ENCODE peak calls at places on chromosomes 11 and 22, in six cellular contexts. R is pancreas, K is neural progenitor cell, Q is fibroblast of lung, Y is IMR-90, D is ovary. I is an unnamed sample.

GRCh38 chr22:38220653-38221386 is 19.0 kb downstream of the MAFF start:
- DNase-seq in R (no peak), D (no peak), K (no peak), Q (no peak), Y (no peak), I (no peak)

GRCh38 chr11:8948901-8949300 is 6.1 kb upstream of the ASCL3 start:
- DNase-seq in R (no peak), K (peak; percentile 36), Q (no peak), Y (no peak), D (no peak), I (no peak)

GRCh38 chr11:129090056-129090455 is 102.1 kb downstream of the ARHGAP32 start:
- DNase-seq in Y (peak; percentile 56), Q (peak; percentile 80), R (no peak), D (no peak), K (no peak), I (no peak)

GRCh38 chr22:18104566-18104965 is 6.0 kb upstream of the TUBA8 start:
- DNase-seq in D (no peak), Y (peak; percentile 26), K (no peak), Q (peak; percentile 26), R (no peak), I (no peak)

GRCh38 chr11:128684582-128685382 is 9.1 kb upstream of the FLI1 start:
- DNase-seq in R (no peak), K (peak; percentile 50), D (no peak), Y (no peak), Q (no peak), I (no peak)

GRCh38 chr11:113828186-113828585 is 47.2 kb downstream of the USP28 start:
- DNase-seq in K (no peak), R (no peak), D (no peak), Y (no peak), Q (no peak), I (no peak)

GRCh38 chr11:110921742-110922200 is 209.5 kb upstream of the ARHGAP20 start:
- DNase-seq in D (peak; percentile 36), R (peak; percentile 60), Y (peak; percentile 50), Q (peak; percentile 73), K (peak; percentile 6), I (no peak)

GRCh38 chr11:120217526-120217925 is 6.7 kb downstream of the OAF start:
- DNase-seq in Q (no peak), Y (no peak), D (no peak), R (no peak), K (no peak), I (no peak)

GRCh38 chr22:22598144-22598543 is 39.1 kb upstream of the PRAME start:
- DNase-seq in D (no peak), R (no peak), Q (no peak), K (no peak), Y (no peak), I (no peak)

GRCh38 chr22:25053153-25053805 is 100.8 kb downstream of the KIAA1671 start:
- DNase-seq in K (no peak), Y (no peak), R (no peak), Q (no peak), D (no peak), I (no peak)

GRCh38 chr22:47564158-47564450 is 801.7 kb downstream of the TBC1D22A start:
- DNase-seq in Q (no peak), D (no peak), R (no peak), Y (no peak), K (no peak), I (no peak)
- H3K9me3 ChIP-seq in Q (no peaks in the 10 kb centered on the region), D (no peaks in the 10 kb centered on the region), R (no peaks in the 10 kb centered on the region), Y (peaks cover 40% of the 10 kb centered on the region), K (no peaks in the 10 kb centered on the region), I (no peaks in the 10 kb centered on the region)

DNA sequence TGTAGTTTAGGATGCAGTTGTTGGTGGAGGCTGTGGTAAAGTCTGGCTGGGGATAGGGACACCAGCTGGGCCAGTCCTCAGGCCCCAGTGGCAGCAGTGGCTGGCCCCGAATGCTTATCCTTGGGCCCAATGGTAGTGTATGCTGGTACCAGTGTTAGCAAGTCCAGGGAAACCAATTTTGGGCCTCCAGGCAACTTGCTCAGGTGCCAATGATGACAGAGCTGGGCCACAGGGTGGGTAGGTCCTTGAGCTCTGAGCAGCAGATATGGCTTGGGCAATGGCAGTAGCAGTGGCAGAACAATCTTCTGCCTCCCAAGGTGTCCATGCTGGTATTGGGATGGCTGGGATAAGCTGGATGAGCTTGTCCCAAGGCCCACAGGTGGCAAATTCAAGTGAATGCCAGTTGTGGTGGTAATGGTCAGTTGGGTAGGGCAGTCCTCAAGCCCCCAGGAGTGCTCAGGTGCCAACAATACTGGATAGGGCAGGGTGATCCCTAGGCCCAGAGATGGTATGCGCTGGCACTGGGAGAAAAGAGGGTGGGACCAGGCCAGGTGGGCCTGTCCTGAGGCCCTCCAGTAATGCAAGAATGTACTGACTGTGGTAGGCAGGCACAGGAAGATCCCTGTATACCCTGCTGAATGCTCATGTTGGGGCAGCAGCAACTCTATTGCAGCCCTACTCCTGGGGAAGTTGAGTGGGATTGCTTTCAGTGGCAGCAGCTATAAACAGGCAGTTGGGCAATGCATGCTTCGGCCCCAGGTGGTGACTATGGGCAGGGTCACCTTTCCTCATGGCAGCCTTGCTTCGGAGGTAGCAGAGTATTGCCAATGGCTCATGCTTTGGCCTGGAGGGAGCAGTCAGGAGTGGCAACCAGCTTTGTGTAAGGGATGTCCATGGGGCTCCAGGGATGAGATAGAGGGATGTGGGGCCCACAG is 54.7 kb downstream of the KCNQ1OT1 start:
- DNase-seq in D (no peak), Y (no peak), K (no peak), R (no peak), Q (no peak), I (no peak)
- H3K9me3 ChIP-seq in D (no peaks in the 10 kb centered on the region), Y (peaks cover 45% of the 10 kb centered on the region), K (peaks cover 67% of the 10 kb centered on the region), R (peaks cover 3% of the 10 kb centered on the region), Q (peaks cover 3% of the 10 kb centered on the region), I (peaks cover 14% of the 10 kb centered on the region)

DNA sequence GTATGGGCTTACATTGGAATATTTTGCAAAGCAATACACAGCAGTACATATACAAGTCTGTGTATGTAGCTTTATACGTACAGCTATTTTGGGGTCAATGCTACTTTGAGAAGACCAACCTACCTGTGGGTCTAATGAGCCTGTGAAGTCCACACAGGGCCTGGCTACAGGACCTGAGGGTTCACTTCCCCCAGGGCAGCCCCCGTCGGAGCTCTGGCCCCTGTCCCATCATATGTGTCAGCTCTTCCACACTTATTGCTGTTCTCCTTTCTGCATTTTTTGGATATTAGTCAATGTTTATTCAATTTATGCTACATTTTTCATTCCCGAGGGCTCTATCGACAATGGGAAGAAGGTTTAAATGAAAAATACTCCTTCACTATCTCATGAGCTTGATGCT is 1473.6 kb downstream of the BRD1 start:
- DNase-seq in K (no peak), Q (no peak), R (no peak), Y (no peak), D (no peak), I (no peak)
- H3K9me3 ChIP-seq in K (no peaks in the 10 kb centered on the region), Q (no peaks in the 10 kb centered on the region), R (no peaks in the 10 kb centered on the region), Y (peaks cover 57% of the 10 kb centered on the region), D (no peaks in the 10 kb centered on the region), I (no peaks in the 10 kb centered on the region)

DNA sequence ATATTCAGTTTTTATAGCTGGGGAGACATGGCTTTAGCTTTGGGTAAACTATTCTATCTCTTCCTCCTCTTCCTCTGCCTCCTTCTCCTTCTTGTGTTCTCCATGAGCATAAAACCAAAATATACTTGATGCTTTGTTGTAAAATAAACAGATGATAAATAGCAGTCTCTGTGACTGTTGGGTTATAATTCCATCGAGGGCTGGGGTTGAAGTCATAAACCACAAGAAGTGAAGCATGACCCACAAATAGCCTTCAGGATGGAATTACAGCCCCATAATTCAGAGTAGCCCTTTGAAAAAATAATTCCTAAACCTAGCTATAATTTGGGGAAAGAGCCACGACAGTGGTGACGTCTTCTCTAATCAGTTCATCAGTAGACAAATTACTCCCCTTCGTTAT is 177.7 kb downstream of the SNX19 start:
- DNase-seq in K (no peak), Q (peak; percentile 91), D (no peak), Y (peak; percentile 66), R (no peak), I (no peak)
- H3K9me3 ChIP-seq in K (peaks cover 6% of the 10 kb centered on the region), Q (no peaks in the 10 kb centered on the region), D (no peaks in the 10 kb centered on the region), Y (peaks cover 8% of the 10 kb centered on the region), R (no peaks in the 10 kb centered on the region), I (no peaks in the 10 kb centered on the region)

DNA sequence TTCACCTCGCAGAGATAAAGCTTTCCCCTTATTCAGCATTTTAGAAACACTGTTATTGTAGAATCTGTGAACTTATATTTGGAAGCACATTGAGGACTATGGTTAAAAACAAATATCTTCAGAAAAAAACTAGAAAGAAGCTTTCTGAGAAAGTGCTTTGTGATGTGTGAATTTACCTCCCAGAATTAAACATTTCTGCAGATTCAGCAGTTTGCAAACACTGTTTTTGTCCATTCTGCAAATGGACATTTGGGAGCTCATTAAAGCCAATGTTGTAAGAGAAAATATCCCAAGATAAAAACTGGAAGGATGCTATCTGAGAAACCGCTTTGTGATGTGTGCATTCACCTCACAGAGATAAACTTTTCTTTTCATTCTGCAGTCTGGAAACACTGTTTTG is 272.7 kb downstream of the OR4A5 start:
- DNase-seq in Q (no peak), R (no peak), Y (no peak), D (no peak), K (no peak), I (no peak)
- H3K9me3 ChIP-seq in Q (no peaks in the 10 kb centered on the region), R (no peaks in the 10 kb centered on the region), Y (no peaks in the 10 kb centered on the region), D (no peaks in the 10 kb centered on the region), K (peaks cover 56% of the 10 kb centered on the region), I (no peaks in the 10 kb centered on the region)

DNA sequence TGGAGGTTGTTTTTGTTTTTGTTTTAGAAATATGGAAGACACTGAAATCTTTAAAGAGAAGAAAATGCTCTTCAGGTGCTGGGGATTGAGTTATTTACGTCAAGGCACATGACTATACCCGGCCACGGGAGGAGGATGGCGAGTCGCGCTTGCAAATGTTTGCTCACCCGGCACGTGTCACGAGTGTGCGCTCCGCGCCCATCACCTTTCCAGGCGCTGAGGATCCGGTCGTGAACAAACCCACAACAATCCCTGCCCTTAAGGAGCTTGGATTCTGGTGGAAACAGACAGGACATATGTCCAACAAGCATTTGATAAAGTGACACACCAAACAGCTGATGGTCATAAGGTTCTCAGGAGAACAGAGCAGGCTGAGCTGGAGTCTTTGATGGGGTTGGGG is 715.5 kb downstream of the BRD1 start:
- DNase-seq in R (no peak), Q (no peak), Y (no peak), D (no peak), K (no peak), I (no peak)
- H3K9me3 ChIP-seq in R (no peaks in the 10 kb centered on the region), Q (no peaks in the 10 kb centered on the region), Y (peaks cover 62% of the 10 kb centered on the region), D (no peaks in the 10 kb centered on the region), K (no peaks in the 10 kb centered on the region), I (no peaks in the 10 kb centered on the region)

GRCh38 chr22:10780281-10780680 is 4747.7 kb upstream of the OR11H1 start:
- DNase-seq in Y (no peak), R (no peak), Q (no peak), D (no peak), K (no peak), I (no peak)
- H3K9me3 ChIP-seq in Y (peaks cover 35% of the 10 kb centered on the region), R (no peaks in the 10 kb centered on the region), Q (peaks cover 1% of the 10 kb centered on the region), D (no peaks in the 10 kb centered on the region), K (peaks cover 42% of the 10 kb centered on the region), I (no peaks in the 10 kb centered on the region)

I was measured in T-helper 17 cell.